ENCODE peak calls at places on chromosome 10, in five cellular contexts. V is DND-41, F is Karpas-422, O is mammary epithelial cell, X is IMR-90. I is an unnamed sample.

GRCh38 chr10:129586897-129587443 is 119.9 kb downstream of the MGMT start:
- DNase-seq in O (no peak), F (no peak), X (peak; percentile 1), V (no peak), I (no peak)

GRCh38 chr10:79267449-79267848 is 79.8 kb upstream of the PPIF start:
- DNase-seq in X (no peak), O (no peak), F (peak; percentile 71), V (no peak), I (no peak)

GRCh38 chr10:130495116-130495862 is 359.1 kb downstream of the GLRX3 start:
- DNase-seq in F (no peak), X (no peak), O (no peak), V (no peak), I (no peak)

GRCh38 chr10:586151-586550 is 103.3 kb downstream of the DIP2C start:
- DNase-seq in X (no peak), F (no peak), V (no peak), O (no peak), I (no peak)

GRCh38 chr10:115844592-115844991 is 428.4 kb downstream of the GFRA1 start:
- DNase-seq in F (no peak), X (no peak), V (no peak), O (no peak), I (no peak)

GRCh38 chr10:122186822-122187810 is 84.0 kb upstream of the BTBD16 start:
- DNase-seq in O (no peak), X (peak; percentile 34), F (no peak), V (no peak), I (no peak)

GRCh38 chr10:133202778-133203651 is 27.0 kb upstream of the UTF1 start:
- DNase-seq in F (no peak), V (no peak), O (no peak), X (no peak), I (no peak)

GRCh38 chr10:46097576-46098317 is 51.7 kb upstream of the MSMB start:
- DNase-seq in X (no peak), V (no peak), O (no peak), F (no peak), I (no peak)

GRCh38 chr10:80945267-80945880 is 407.7 kb downstream of the SH2D4B start:
- DNase-seq in O (no peak), X (no peak), V (no peak), F (peak; percentile 41), I (no peak)

GRCh38 chr10:531541-531940 is 157.9 kb downstream of the DIP2C start:
- DNase-seq in O (no peak), V (no peak), X (no peak), F (no peak), I (no peak)

GRCh38 chr10:130463104-130463875 is 327.1 kb downstream of the GLRX3 start:
- DNase-seq in F (no peak), O (no peak), V (no peak), X (no peak), I (no peak)

GRCh38 chr10:114545071-114545470 is 113.0 kb downstream of the ABLIM1 start:
- DNase-seq in V (no peak), X (no peak), F (no peak), O (peak; percentile 47), I (no peak)

GRCh38 chr10:98125940-98126631 is 8.4 kb upstream of the R3HCC1L start:
- DNase-seq in F (no peak), X (no peak), O (no peak), V (no peak), I (no peak)

GRCh38 chr10:34648919-34649318 is 166.2 kb downstream of the PARD3 start:
- DNase-seq in V (no peak), F (no peak), X (no peak), O (no peak), I (no peak)

GRCh38 chr10:120580651-120581259 is 123.7 kb downstream of the PLPP4 start:
- DNase-seq in F (no peak), V (no peak), O (no peak), X (no peak), I (no peak)

GRCh38 chr10:51206471-51206870 is 132.2 kb downstream of the PRKG1 start:
- DNase-seq in X (no peak), O (no peak), V (no peak), F (no peak), I (no peak)

GRCh38 chr10:18737236-18737635 is 78.0 kb downstream of the ARL5B start:
- DNase-seq in V (no peak), O (no peak), X (peak; percentile 66), F (no peak), I (no peak)

GRCh38 chr10:43981696-43982095 is 333.0 kb upstream of the ZNF32 start:
- DNase-seq in F (no peak), O (no peak), V (no peak), X (no peak), I (no peak)

GRCh38 chr10:81733547-81733946 is 141.4 kb upstream of the NRG3 start:
- DNase-seq in O (no peak), X (no peak), V (no peak), F (no peak), I (no peak)

DNA sequence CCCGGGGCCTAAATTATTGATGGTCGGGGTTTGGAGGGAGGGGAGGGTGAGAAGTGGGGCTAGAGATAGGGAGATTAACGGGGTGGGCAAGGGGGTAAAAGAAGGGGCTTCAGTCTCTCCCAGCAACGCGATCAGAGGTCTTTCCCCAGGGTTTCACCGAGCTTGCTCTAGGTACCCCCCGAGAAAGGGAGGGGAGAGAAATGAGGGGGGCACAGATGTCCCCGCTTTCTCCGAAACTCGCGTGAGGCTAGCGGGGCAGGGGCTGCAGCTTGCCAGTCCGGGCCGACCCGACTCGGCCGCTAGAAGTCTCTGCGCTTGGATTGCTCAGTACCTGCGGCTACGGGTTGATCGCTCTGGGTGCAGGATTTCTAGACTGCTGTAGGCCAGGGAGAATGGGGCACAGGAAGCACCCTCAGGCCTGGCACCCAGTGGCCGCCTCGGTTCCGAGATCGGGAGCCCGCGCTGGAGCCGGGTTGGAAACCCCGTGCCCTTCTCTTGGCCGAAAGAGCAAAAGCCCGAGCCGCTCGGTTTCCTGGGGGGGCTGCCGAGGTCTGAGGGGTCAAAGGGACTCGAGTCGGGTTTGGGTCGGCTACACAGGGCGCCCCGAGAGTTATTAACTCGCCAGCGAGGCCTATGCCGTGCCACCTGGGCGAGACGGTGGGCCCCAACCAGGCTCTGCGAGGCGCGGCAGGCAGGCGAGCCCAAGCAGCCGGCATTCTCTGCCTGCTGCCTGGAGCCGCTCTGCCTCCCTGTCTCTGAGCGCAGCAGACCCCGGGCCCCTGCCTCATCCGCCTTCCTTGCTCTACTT is 3.1 kb downstream of the PAX2 start:
- DNase-seq in X (no peak), F (no peak), O (no peak), V (no peak), I (no peak)
- H3K4me1 ChIP-seq in X (no peaks in the 10 kb centered on the region), F (no peaks in the 10 kb centered on the region), O (no peaks in the 10 kb centered on the region), V (no peaks in the 10 kb centered on the region), I (no peaks in the 10 kb centered on the region)

GRCh38 chr10:123766012-123766411 is 99.9 kb downstream of the GPR26 start:
- DNase-seq in V (no peak), X (no peak), O (no peak), F (no peak), I (peak; percentile 60)

GRCh38 chr10:123766761-123767160 is 100.6 kb downstream of the GPR26 start:
- DNase-seq in X (no peak), O (no peak), V (no peak), F (no peak), I (no peak)

GRCh38 chr10:123771877-123772644 is 105.9 kb downstream of the GPR26 start:
- DNase-seq in V (no peak), F (no peak), O (no peak), X (no peak), I (no peak)

GRCh38 chr10:123772645-123773508 is 106.7 kb downstream of the GPR26 start:
- DNase-seq in O (no peak), X (no peak), V (peak; percentile 15), F (no peak), I (no peak)

DNA sequence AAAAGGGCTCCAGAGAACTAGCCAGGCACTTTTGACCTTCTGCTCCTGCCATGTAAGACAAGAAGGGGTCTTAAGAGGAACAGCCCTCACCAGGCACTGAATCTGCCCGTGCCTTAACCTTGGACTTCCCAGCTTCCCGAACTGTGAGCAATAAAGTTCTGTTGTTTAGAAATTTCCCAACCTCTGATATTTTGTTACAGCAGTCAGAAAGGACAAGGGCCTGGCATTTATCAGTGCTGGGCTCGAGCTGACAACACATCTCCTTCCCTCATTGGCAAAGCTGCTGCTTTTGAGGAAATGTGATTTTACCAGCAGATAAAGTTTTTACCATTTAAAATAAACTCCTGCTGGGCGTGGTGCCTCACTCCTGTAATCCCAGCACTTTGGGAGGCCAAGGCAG is 103.5 kb downstream of the GPR26 start:
- DNase-seq in O (no peak), X (no peak), V (no peak), F (no peak), I (no peak)
- H3K27ac ChIP-seq in O (no peak overlapping the region), X (no peak overlapping the region), V (no peak overlapping the region), F (no peak overlapping the region), I (no peak overlapping the region)

DNA sequence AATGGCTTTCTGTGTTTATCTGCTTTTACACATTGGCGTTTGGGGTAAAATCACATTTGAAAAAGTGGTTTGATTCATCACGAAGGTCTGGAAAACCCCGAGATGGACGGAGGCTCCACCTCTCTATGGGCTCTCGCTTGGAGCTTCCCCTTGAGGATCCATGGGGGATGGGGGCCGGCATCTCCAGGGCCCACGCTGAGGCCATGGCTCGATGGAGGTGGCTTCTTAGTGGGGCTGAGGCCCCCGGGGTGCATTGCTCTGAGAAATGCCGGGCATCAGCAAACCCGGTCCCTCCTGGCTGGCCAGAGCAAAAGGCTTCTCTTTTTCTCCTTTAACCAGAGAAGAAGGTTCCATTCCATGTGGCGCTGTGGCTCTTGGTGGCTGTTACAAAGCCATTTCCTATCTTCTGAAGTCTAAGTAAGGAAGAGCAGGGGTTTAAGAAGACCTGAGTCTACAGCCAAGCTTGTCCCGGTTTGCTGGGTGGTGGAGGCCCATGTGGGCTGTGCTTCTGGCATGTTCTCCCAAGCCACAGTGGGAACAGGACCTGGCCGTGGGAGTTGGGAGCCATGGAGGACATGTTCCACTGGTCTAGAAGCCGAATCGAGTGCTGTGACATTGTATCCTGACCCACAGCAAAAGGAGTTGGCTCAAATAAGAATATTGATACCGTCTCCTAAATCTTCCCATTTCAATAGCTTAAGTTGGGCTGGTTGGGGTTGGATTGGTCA is 243.5 kb upstream of the PITRM1 start:
- DNase-seq in F (no peak), X (no peak), V (no peak), O (no peak), I (no peak)
- H3K9ac ChIP-seq in F (no peak overlapping the region), X (no peak overlapping the region), V (no peak overlapping the region), O (no peak overlapping the region), I (no peak overlapping the region)

GRCh38 chr10:71135276-71135675 is 77.1 kb upstream of the UNC5B start:
- DNase-seq in X (no peak), V (no peak), O (no peak), F (no peak), I (no peak)

GRCh38 chr10:71133710-71134686 is 78.4 kb upstream of the UNC5B start:
- DNase-seq in V (no peak), X (no peak), F (no peak), O (no peak), I (no peak)

GRCh38 chr10:71132321-71132810 is 80.0 kb upstream of the UNC5B start:
- DNase-seq in X (no peak), F (no peak), V (no peak), O (no peak), I (no peak)

GRCh38 chr10:71136036-71136690 is 76.2 kb upstream of the UNC5B start:
- DNase-seq in O (no peak), F (no peak), V (no peak), X (no peak), I (no peak)

DNA sequence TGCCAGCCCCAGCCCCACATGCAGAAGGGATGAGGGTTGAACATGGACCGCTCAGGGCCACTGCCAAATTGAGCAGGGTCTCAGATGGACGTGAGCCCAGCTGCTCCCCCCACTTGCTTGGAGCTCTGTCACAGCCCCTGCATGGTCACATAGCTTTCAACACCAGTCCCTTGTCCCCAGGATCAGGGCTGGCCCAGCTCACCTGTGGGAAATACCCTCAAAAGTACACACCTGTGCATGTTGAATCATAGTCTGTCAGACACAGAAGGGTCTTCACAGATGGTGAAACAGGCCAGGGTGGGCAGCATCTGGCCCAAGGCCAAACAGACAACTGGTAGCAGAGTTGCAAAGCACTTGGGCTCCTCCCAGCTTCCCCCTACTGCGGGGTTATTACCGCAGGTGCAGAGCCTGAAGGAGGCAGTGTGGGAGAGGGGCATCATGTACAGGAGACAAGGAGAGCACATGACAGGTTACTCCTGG is 77.6 kb upstream of the UNC5B start:
- DNase-seq in F (no peak), X (no peak), O (no peak), V (no peak), I (no peak)
- H3K4me1 ChIP-seq in F (no peaks in the 10 kb centered on the region), X (no peaks in the 10 kb centered on the region), O (no peaks in the 10 kb centered on the region), V (no peaks in the 10 kb centered on the region), I (no peaks in the 10 kb centered on the region)